ENCODE peak calls at places on chromosomes 5 and 9, in seven cellular contexts. F, M, B, C, E, N and Q are unnamed samples.

GRCh38 chr9:112224401-112225289 is 49.5 kb upstream of the SUSD1 start:
- DNase-seq in N (peak), B (no peak), E (peak), C (no peak), F (no peak), M (peak), Q (no peak)

GRCh38 chr5:147504535-147504934 is 5.3 kb downstream of the DPYSL3 start:
- DNase-seq in B (no peak), F (no peak), M (no peak), C (no peak), E (no peak), N (no peak), Q (no peak)

GRCh38 chr5:79171846-79172245 is 60.2 kb downstream of the BHMT start:
- DNase-seq in F (no peak), E (no peak), C (no peak), B (no peak), N (no peak), M (no peak), Q (no peak)

GRCh38 chr5:119275146-119275872 is 80.5 kb upstream of the TNFAIP8 start:
- DNase-seq in B (no peak), E (no peak), C (no peak), N (no peak), M (peak), F (no peak), Q (no peak)

GRCh38 chr9:93303258-93303771 is 119.4 kb downstream of the WNK2 start:
- DNase-seq in B (no peak), N (no peak), M (no peak), F (no peak), C (no peak), E (no peak), Q (peak)

GRCh38 chr5:76082790-76083554 is at the start of gene SV2C:
- DNase-seq in M (no peak), C (peak), N (no peak), E (peak), B (no peak), F (peak), Q (no peak)

GRCh38 chr5:177412603-177413233 is 3.4 kb upstream of the F12 start:
- DNase-seq in C (no peak), N (no peak), F (no peak), E (no peak), B (no peak), M (no peak), Q (no peak)

GRCh38 chr5:107483196-107483595 is 187.5 kb downstream of the EFNA5 start:
- DNase-seq in M (no peak), F (no peak), N (no peak), B (no peak), E (no peak), C (no peak), Q (no peak)

GRCh38 chr9:137502008-137502913 is 43.1 kb upstream of the NSMF start:
- DNase-seq in C (no peak), F (no peak), E (no peak), N (no peak), B (peak), M (no peak), Q (no peak)

GRCh38 chr5:56409331-56410190 is 176.4 kb upstream of the ANKRD55 start:
- DNase-seq in C (no peak), B (no peak), E (peak), N (peak), M (peak), F (no peak), Q (no peak)

GRCh38 chr5:150116667-150117395 is 30.5 kb upstream of the CSF1R start:
- DNase-seq in N (no peak), M (no peak), C (no peak), F (no peak), B (peak), E (no peak), Q (peak)

GRCh38 chr9:35341585-35341984 is 148.3 kb upstream of the RUSC2 start:
- DNase-seq in F (peak), N (peak), B (no peak), C (no peak), E (peak), M (peak), Q (peak)

GRCh38 chr5:13976867-13977479 is 32.5 kb upstream of the DNAH5 start:
- DNase-seq in E (peak), M (peak), B (peak), F (peak), N (peak), C (no peak), Q (no peak)

GRCh38 chr9:113645224-113645971 is 181.9 kb downstream of the RGS3 start:
- DNase-seq in M (no peak), C (no peak), N (no peak), E (no peak), F (peak), B (no peak), Q (no peak)

GRCh38 chr5:55604611-55605067 is 69.9 kb upstream of the PLPP1 start:
- DNase-seq in B (peak), C (no peak), N (peak), E (peak), M (peak), F (no peak), Q (no peak)

GRCh38 chr5:78213799-78214198 is 80.7 kb downstream of the AP3B1 start:
- DNase-seq in E (no peak), B (no peak), F (no peak), C (no peak), N (no peak), M (no peak), Q (no peak)

GRCh38 chr9:34171753-34172535 is 6.9 kb upstream of the UBAP1 start:
- DNase-seq in C (peak), E (no peak), N (no peak), M (no peak), B (no peak), F (peak), Q (peak)

GRCh38 chr5:112533315-112533867 is 114.3 kb upstream of the EPB41L4A start:
- DNase-seq in C (no peak), N (no peak), F (peak), B (no peak), E (no peak), M (peak), Q (no peak)

GRCh38 chr5:43075319-43076293 is 35.5 kb upstream of the ANXA2R start:
- DNase-seq in N (no peak), M (no peak), E (peak), B (no peak), C (no peak), F (no peak), Q (peak)

GRCh38 chr9:129803679-129804065 is 688 bp downstream of the TOR1B start:
- DNase-seq in N (no peak), C (no peak), E (no peak), F (no peak), B (peak), M (peak), Q (no peak)

GRCh38 chr9:99369327-99369722 is 147.2 kb downstream of the SEC61B start:
- DNase-seq in B (no peak), F (no peak), M (no peak), E (no peak), N (no peak), C (no peak), Q (no peak)

GRCh38 chr9:93724852-93725251 is 148.5 kb downstream of the PHF2 start:
- DNase-seq in F (no peak), C (no peak), M (no peak), B (no peak), E (no peak), N (no peak), Q (no peak)

GRCh38 chr9:125477089-125477544 is 215.5 kb downstream of the GAPVD1 start:
- DNase-seq in E (no peak), N (no peak), B (no peak), M (no peak), C (no peak), F (no peak), Q (no peak)

GRCh38 chr5:139637438-139638089 is 10.6 kb upstream of the CXXC5 start:
- DNase-seq in E (peak), N (peak), M (no peak), C (peak), B (peak), F (peak), Q (peak)

GRCh38 chr9:82031538-82032280 is 43.1 kb downstream of the SPATA31D1 start:
- DNase-seq in N (peak), C (no peak), B (peak), M (peak), F (no peak), E (peak), Q (peak)

GRCh38 chr5:165143727-165144210 is 1638.3 kb downstream of the MAT2B start:
- DNase-seq in F (no peak), N (no peak), M (no peak), C (no peak), B (no peak), E (no peak), Q (no peak)

GRCh38 chr9:126501383-126502331 is 112.1 kb upstream of the LMX1B start:
- DNase-seq in C (no peak), N (no peak), E (no peak), F (no peak), M (no peak), B (no peak), Q (no peak)
- TF ChIP-seq CTCF in C (no peak), N (no peak), E (no peak), F (no peak), M (no peak), B (no peak), Q (no peak)

GRCh38 chr5:96880402-96881164 is 4.3 kb downstream of the ERAP2 start:
- DNase-seq in N (peak), F (no peak), C (no peak), B (no peak), E (peak), M (peak), Q (no peak)
- H3K4me3 ChIP-seq in N (no peak), F (no peak), C (no peak), B (no peak), E (no peak), M (no peak), Q (no peak)

DNA sequence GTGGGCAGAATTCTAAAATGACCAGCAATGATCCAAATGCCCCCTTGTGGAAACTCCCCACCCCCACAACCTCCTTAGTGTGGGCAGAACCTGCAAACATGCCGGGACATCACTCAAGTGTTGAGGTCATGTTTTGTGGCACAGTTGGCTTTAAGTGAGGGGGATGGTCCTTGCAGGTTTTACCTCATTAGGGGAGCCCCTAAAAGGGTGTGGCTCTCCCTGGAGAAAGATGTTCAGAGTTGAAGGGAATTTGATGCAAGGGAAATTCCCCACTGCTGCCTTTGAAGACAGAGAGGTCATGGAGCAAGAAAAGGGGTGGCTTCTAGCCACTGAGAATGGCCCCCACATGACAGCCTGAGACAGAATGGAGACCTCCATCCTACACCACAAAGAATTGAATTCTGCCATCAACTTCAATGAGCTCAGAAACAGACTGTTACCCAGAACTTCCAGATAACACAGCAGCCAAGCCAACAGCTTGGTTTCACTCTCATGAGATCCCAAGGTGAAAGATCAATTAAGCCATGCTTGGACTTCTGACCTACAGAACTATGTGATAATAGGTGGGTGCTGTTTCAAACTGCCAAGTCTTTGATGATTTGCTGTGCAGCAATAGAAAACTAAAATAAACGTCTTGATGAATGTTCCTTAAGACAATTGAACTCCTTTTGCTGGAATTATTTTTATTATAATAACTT is 103.4 kb downstream of the MED10 start:
- DNase-seq in M (no peak), N (no peak), E (no peak), B (no peak), F (no peak), C (no peak), Q (no peak)
- TF ChIP-seq CTCF in M (no peak), N (no peak), E (no peak), B (no peak), F (no peak), C (no peak), Q (no peak)

GRCh38 chr5:92179651-92180050 is 796.5 kb upstream of the ARRDC3 start:
- DNase-seq in C (no peak), M (no peak), N (no peak), F (no peak), E (no peak), B (no peak), Q (no peak)

GRCh38 chr5:92177926-92178487 is 794.9 kb upstream of the ARRDC3 start:
- DNase-seq in N (peak), F (no peak), M (no peak), E (no peak), B (no peak), C (no peak), Q (no peak)

GRCh38 chr5:92180406-92180805 is 797.3 kb upstream of the ARRDC3 start:
- DNase-seq in E (no peak), C (no peak), B (no peak), F (no peak), N (no peak), M (no peak), Q (no peak)
- H3K4me3 ChIP-seq in E (no peak), C (no peak), B (no peak), F (no peak), N (no peak), M (no peak), Q (no peak)

DNA sequence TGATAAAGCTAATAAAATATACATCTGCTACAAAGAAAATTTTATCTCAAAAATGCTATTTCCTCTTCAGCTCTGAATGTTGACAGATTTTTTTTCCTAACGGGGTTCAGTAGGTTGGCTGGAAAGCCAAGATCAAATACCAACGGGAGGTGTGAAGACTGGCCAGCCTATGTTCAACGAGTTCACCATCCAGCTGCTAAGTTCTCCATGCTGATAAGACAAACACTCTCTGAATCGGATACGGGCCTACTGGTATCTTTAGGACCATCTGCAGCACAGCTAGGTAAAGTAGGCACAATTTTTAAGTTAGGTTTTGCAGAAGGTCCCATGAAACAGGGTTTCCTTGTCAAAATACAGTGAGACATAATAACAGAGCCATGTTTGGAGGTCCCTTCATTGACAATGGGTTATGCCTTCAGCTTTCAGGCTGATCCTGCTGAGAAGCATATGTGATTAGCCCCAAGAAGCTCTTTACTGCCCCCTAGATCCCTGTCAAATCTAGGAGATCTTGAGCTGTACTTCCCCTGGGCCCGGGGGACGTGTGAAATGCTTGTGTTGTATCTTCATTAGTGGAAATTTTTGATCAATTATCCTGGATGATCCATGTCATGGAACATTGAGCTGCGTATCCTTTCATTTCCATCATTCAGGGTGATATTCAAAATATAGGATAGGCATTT is 60.6 kb downstream of the PGM5 start:
- DNase-seq in N (no peak), F (peak), B (no peak), C (no peak), E (no peak), M (peak), Q (no peak)
- TF ChIP-seq CTCF in N (peak), F (peak), B (no peak), C (no peak), E (no peak), M (peak), Q (no peak)

GRCh38 chr5:92641031-92641962 is 939.7 kb downstream of the NR2F1-AS1 start:
- DNase-seq in C (no peak), B (peak), E (peak), M (peak), F (no peak), N (peak), Q (no peak)
- H3K4me3 ChIP-seq in C (no peak), B (peak), E (peak), M (peak), F (no peak), N (no peak), Q (no peak)

DNA sequence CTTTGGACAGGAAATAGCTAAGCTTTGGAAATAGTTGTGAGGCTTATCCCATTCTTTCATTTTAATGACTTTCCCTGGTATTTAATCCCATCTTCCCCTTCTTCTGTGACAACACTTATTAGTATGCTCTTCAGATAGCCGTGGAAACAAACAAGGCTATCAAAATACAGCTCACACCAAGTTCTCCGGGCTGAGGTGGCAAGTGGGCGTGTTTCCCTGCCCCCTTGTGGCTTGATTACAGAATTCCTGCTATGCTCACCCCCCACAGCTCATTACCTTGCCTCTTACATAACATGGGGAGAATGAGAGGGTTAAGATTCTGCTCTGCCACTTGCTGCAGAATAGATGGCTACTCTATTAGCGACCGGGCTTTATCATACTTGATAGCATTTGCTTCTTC is 437.1 kb upstream of the TLE4 start:
- DNase-seq in N (no peak), F (peak), M (peak), E (peak), B (no peak), C (no peak), Q (no peak)
- TF ChIP-seq CTCF in N (peak), F (peak), M (no peak), E (peak), B (no peak), C (no peak), Q (no peak)

DNA sequence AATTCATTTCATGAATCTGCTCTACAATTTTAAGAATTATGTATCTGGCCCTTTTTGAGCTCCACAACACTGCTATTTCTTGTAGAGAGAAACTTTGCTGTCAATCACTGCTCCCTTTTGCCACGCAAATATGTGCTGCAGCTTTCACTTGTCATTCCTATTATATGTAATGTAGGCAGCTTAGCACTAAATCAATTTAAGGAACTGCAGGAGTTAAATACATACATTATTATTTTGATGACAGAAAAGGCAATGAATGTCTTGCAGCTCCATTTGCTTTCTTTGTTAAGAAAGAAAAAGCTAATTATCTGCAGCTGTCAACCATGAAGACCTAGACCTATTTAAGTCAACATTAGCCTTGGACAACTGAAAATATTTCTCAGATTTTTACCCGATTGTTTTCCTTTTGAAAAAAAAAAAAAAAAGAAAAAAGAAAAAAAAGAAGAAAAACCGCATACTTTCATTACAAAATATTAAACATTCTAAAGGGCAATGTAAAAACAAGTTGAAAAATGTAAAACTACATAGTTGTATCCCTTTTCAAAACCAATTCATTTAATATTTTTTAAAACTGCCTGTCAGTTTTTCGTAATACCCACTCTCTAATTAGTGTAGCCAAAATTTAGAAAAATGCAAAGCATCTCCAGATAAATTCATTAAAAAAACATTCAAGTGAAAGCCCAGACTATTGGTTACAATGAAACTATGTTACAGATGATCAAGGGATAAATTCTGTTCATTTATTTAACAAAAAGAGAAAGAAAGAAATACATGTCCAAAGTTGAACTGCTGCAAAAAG is 57.2 kb downstream of the RFX3 start:
- DNase-seq in N (no peak), E (no peak), M (no peak), C (no peak), B (no peak), F (no peak), Q (no peak)
- H3K4me3 ChIP-seq in N (no peak), E (no peak), M (no peak), C (no peak), B (no peak), F (no peak), Q (no peak)

DNA sequence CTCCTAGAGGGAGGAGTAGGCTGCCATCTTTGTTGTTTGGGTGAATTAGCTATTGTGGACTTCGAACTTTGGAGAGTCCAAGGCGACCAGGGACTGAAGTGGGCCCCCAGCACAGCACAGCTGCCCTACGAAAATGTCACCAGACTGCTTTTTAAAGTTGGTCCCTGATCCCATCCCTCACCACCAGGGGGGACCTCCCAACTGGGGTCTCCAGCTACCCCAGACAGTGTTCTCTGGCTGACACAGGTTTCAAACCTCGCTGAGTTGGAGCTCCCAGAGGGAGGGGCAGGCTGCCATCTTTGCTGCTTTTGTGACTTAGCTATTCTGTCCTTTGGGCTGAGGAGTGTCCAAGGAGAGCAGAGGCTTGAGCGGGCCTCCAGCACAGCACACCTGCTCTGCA is 45.7 kb upstream of the ADRB2 start:
- DNase-seq in B (no peak), F (peak), C (no peak), M (no peak), E (no peak), N (no peak), Q (no peak)
- TF ChIP-seq CTCF in B (no peak), F (peak), C (no peak), M (no peak), E (no peak), N (no peak), Q (no peak)